ENCODE peak calls at places on chromosomes 16 and 17, in seven cellular contexts. One of them, this sample, is unnamed.

GRCh38 chr17:8685396-8685795 is 54.9 kb upstream of the MYH10 start:
- DNase-seq in mammary epithelial cell: no peak
- DNase-seq in NCI-H1105 treated with DMSO at 0.1 percent for 48 hours: no peak
- DNase-seq in foreskin fibroblast: no peak
- DNase-seq in EH: peak; percentile 58
- DNase-seq in stimulated activated CD8-positive, alpha-beta memory T cell treated with anti-CD3 and anti-CD28 coated beads, Interleukin-7, amount 100 ng/mL, for 1 hour: no peak
- DNase-seq in stimulated activated CD4-positive, alpha-beta T cell treated with anti-CD3 and anti-CD28 coated beads, Interleukin-1b, Interleukin-23, amount 100 ng/mL, for 24 hours: no peak
- DNase-seq in this sample: no peak

GRCh38 chr16:81486555-81487061 is 42.0 kb downstream of the CMIP start:
- DNase-seq in mammary epithelial cell: no peak
- DNase-seq in NCI-H1105 treated with DMSO at 0.1 percent for 48 hours: no peak
- DNase-seq in foreskin fibroblast: peak; percentile 95
- DNase-seq in EH: peak; percentile 82
- DNase-seq in stimulated activated CD8-positive, alpha-beta memory T cell treated with anti-CD3 and anti-CD28 coated beads, Interleukin-7, amount 100 ng/mL, for 1 hour: no peak
- DNase-seq in stimulated activated CD4-positive, alpha-beta T cell treated with anti-CD3 and anti-CD28 coated beads, Interleukin-1b, Interleukin-23, amount 100 ng/mL, for 24 hours: no peak
- DNase-seq in this sample: no peak

GRCh38 chr16:66081967-66082366 is 284.5 kb upstream of the CDH5 start:
- DNase-seq in mammary epithelial cell: peak; percentile 91
- DNase-seq in NCI-H1105 treated with DMSO at 0.1 percent for 48 hours: no peak
- DNase-seq in foreskin fibroblast: peak; percentile 70
- DNase-seq in EH: peak; percentile 45
- DNase-seq in stimulated activated CD8-positive, alpha-beta memory T cell treated with anti-CD3 and anti-CD28 coated beads, Interleukin-7, amount 100 ng/mL, for 1 hour: no peak
- DNase-seq in stimulated activated CD4-positive, alpha-beta T cell treated with anti-CD3 and anti-CD28 coated beads, Interleukin-1b, Interleukin-23, amount 100 ng/mL, for 24 hours: no peak
- DNase-seq in this sample: no peak

GRCh38 chr16:4564661-4565267 is 8.6 kb downstream of the C16orf96 start:
- DNase-seq in mammary epithelial cell: no peak
- DNase-seq in NCI-H1105 treated with DMSO at 0.1 percent for 48 hours: no peak
- DNase-seq in foreskin fibroblast: no peak
- DNase-seq in EH: no peak
- DNase-seq in stimulated activated CD8-positive, alpha-beta memory T cell treated with anti-CD3 and anti-CD28 coated beads, Interleukin-7, amount 100 ng/mL, for 1 hour: no peak
- DNase-seq in stimulated activated CD4-positive, alpha-beta T cell treated with anti-CD3 and anti-CD28 coated beads, Interleukin-1b, Interleukin-23, amount 100 ng/mL, for 24 hours: no peak
- DNase-seq in this sample: no peak

GRCh38 chr17:48990882-48991357 is 6.3 kb upstream of the IGF2BP1 start:
- DNase-seq in mammary epithelial cell: no peak
- DNase-seq in NCI-H1105 treated with DMSO at 0.1 percent for 48 hours: no peak
- DNase-seq in foreskin fibroblast: no peak
- DNase-seq in EH: no peak
- DNase-seq in stimulated activated CD8-positive, alpha-beta memory T cell treated with anti-CD3 and anti-CD28 coated beads, Interleukin-7, amount 100 ng/mL, for 1 hour: no peak
- DNase-seq in stimulated activated CD4-positive, alpha-beta T cell treated with anti-CD3 and anti-CD28 coated beads, Interleukin-1b, Interleukin-23, amount 100 ng/mL, for 24 hours: no peak
- DNase-seq in this sample: no peak

GRCh38 chr17:42698736-42699414 is 16.5 kb downstream of the CNTNAP1 start:
- DNase-seq in mammary epithelial cell: no peak
- DNase-seq in NCI-H1105 treated with DMSO at 0.1 percent for 48 hours: no peak
- DNase-seq in foreskin fibroblast: peak; percentile 90
- DNase-seq in EH: peak; percentile 89
- DNase-seq in stimulated activated CD8-positive, alpha-beta memory T cell treated with anti-CD3 and anti-CD28 coated beads, Interleukin-7, amount 100 ng/mL, for 1 hour: no peak
- DNase-seq in stimulated activated CD4-positive, alpha-beta T cell treated with anti-CD3 and anti-CD28 coated beads, Interleukin-1b, Interleukin-23, amount 100 ng/mL, for 24 hours: no peak
- DNase-seq in this sample: no peak

GRCh38 chr17:80479246-80479566 is 2.8 kb upstream of the NPTX1 start:
- DNase-seq in mammary epithelial cell: no peak
- DNase-seq in NCI-H1105 treated with DMSO at 0.1 percent for 48 hours: no peak
- DNase-seq in foreskin fibroblast: no peak
- DNase-seq in EH: no peak
- DNase-seq in stimulated activated CD8-positive, alpha-beta memory T cell treated with anti-CD3 and anti-CD28 coated beads, Interleukin-7, amount 100 ng/mL, for 1 hour: no peak
- DNase-seq in stimulated activated CD4-positive, alpha-beta T cell treated with anti-CD3 and anti-CD28 coated beads, Interleukin-1b, Interleukin-23, amount 100 ng/mL, for 24 hours: no peak
- DNase-seq in this sample: no peak

GRCh38 chr17:78142113-78142861 is 3.9 kb upstream of the C17orf99 start:
- DNase-seq in mammary epithelial cell: peak; percentile 99
- DNase-seq in NCI-H1105 treated with DMSO at 0.1 percent for 48 hours: no peak
- DNase-seq in foreskin fibroblast: peak; percentile 79
- DNase-seq in EH: peak; percentile 35
- DNase-seq in stimulated activated CD8-positive, alpha-beta memory T cell treated with anti-CD3 and anti-CD28 coated beads, Interleukin-7, amount 100 ng/mL, for 1 hour: no peak
- DNase-seq in stimulated activated CD4-positive, alpha-beta T cell treated with anti-CD3 and anti-CD28 coated beads, Interleukin-1b, Interleukin-23, amount 100 ng/mL, for 24 hours: no peak
- DNase-seq in this sample: no peak

GRCh38 chr16:6096931-6097665 is 999.5 kb upstream of the EEF2KMT start:
- DNase-seq in mammary epithelial cell: no peak
- DNase-seq in NCI-H1105 treated with DMSO at 0.1 percent for 48 hours: no peak
- DNase-seq in foreskin fibroblast: no peak
- DNase-seq in EH: peak; percentile 1
- DNase-seq in stimulated activated CD8-positive, alpha-beta memory T cell treated with anti-CD3 and anti-CD28 coated beads, Interleukin-7, amount 100 ng/mL, for 1 hour: no peak
- DNase-seq in stimulated activated CD4-positive, alpha-beta T cell treated with anti-CD3 and anti-CD28 coated beads, Interleukin-1b, Interleukin-23, amount 100 ng/mL, for 24 hours: no peak
- DNase-seq in this sample: no peak

GRCh38 chr16:57518520-57518919 is 17.9 kb downstream of the CCDC102A start:
- DNase-seq in mammary epithelial cell: no peak
- DNase-seq in NCI-H1105 treated with DMSO at 0.1 percent for 48 hours: no peak
- DNase-seq in foreskin fibroblast: no peak
- DNase-seq in EH: no peak
- DNase-seq in stimulated activated CD8-positive, alpha-beta memory T cell treated with anti-CD3 and anti-CD28 coated beads, Interleukin-7, amount 100 ng/mL, for 1 hour: no peak
- DNase-seq in stimulated activated CD4-positive, alpha-beta T cell treated with anti-CD3 and anti-CD28 coated beads, Interleukin-1b, Interleukin-23, amount 100 ng/mL, for 24 hours: no peak
- DNase-seq in this sample: no peak

GRCh38 chr17:40516581-40517285 is 15.3 kb upstream of the TNS4 start:
- DNase-seq in mammary epithelial cell: peak; percentile 71
- DNase-seq in NCI-H1105 treated with DMSO at 0.1 percent for 48 hours: no peak
- DNase-seq in foreskin fibroblast: peak; percentile 49
- DNase-seq in EH: peak; percentile 62
- DNase-seq in stimulated activated CD8-positive, alpha-beta memory T cell treated with anti-CD3 and anti-CD28 coated beads, Interleukin-7, amount 100 ng/mL, for 1 hour: peak; percentile 53
- DNase-seq in stimulated activated CD4-positive, alpha-beta T cell treated with anti-CD3 and anti-CD28 coated beads, Interleukin-1b, Interleukin-23, amount 100 ng/mL, for 24 hours: peak; percentile 35
- DNase-seq in this sample: no peak

GRCh38 chr17:49696233-49696761 is 11.5 kb downstream of the SLC35B1 start:
- DNase-seq in mammary epithelial cell: no peak
- DNase-seq in NCI-H1105 treated with DMSO at 0.1 percent for 48 hours: no peak
- DNase-seq in foreskin fibroblast: no peak
- DNase-seq in EH: no peak
- DNase-seq in stimulated activated CD8-positive, alpha-beta memory T cell treated with anti-CD3 and anti-CD28 coated beads, Interleukin-7, amount 100 ng/mL, for 1 hour: peak; percentile 30
- DNase-seq in stimulated activated CD4-positive, alpha-beta T cell treated with anti-CD3 and anti-CD28 coated beads, Interleukin-1b, Interleukin-23, amount 100 ng/mL, for 24 hours: peak; percentile 68
- DNase-seq in this sample: no peak

GRCh38 chr16:49280861-49281331 is 742 bp downstream of the CBLN1 start:
- DNase-seq in mammary epithelial cell: no peak
- DNase-seq in NCI-H1105 treated with DMSO at 0.1 percent for 48 hours: peak; percentile 40
- DNase-seq in foreskin fibroblast: no peak
- DNase-seq in EH: no peak
- DNase-seq in stimulated activated CD8-positive, alpha-beta memory T cell treated with anti-CD3 and anti-CD28 coated beads, Interleukin-7, amount 100 ng/mL, for 1 hour: no peak
- DNase-seq in stimulated activated CD4-positive, alpha-beta T cell treated with anti-CD3 and anti-CD28 coated beads, Interleukin-1b, Interleukin-23, amount 100 ng/mL, for 24 hours: no peak
- DNase-seq in this sample: no peak

GRCh38 chr16:54246454-54246821 is 40.1 kb downstream of the IRX3 start:
- DNase-seq in mammary epithelial cell: no peak
- DNase-seq in NCI-H1105 treated with DMSO at 0.1 percent for 48 hours: no peak
- DNase-seq in foreskin fibroblast: no peak
- DNase-seq in EH: no peak
- DNase-seq in stimulated activated CD8-positive, alpha-beta memory T cell treated with anti-CD3 and anti-CD28 coated beads, Interleukin-7, amount 100 ng/mL, for 1 hour: no peak
- DNase-seq in stimulated activated CD4-positive, alpha-beta T cell treated with anti-CD3 and anti-CD28 coated beads, Interleukin-1b, Interleukin-23, amount 100 ng/mL, for 24 hours: no peak
- DNase-seq in this sample: no peak

This sample was measured in vagina.